ENCODE peak calls at places on chromosomes 12 and 14, in four cellular contexts. One of them, this sample, is unnamed. For H3K27me3, the result is how much of the 10 kb centered on the place peaks cover.

GRCh38 chr14:99452968-99453367 is 27.7 kb downstream of the SETD3 start:
- DNase-seq in HCT116: no peak
- DNase-seq in testis: no peak
- DNase-seq in stomach: no peak
- DNase-seq in this sample: no peak

GRCh38 chr12:111446044-111446581 is 40.4 kb downstream of the SH2B3 start:
- DNase-seq in stomach: peak
- DNase-seq in testis: no peak
- DNase-seq in HCT116: no peak
- DNase-seq in this sample: peak

GRCh38 chr12:118346895-118347294 is 25.8 kb downstream of the TAOK3 start:
- DNase-seq in HCT116: no peak
- DNase-seq in testis: no peak
- DNase-seq in stomach: no peak
- DNase-seq in this sample: peak

GRCh38 chr14:105899657-105900397 is 373.4 kb downstream of the TMEM121 start:
- DNase-seq in testis: no peak
- DNase-seq in HCT116: no peak
- DNase-seq in stomach: no peak
- DNase-seq in this sample: no peak

GRCh38 chr14:73878436-73878835 is 8.2 kb upstream of the ZNF410 start:
- DNase-seq in stomach: no peak
- DNase-seq in HCT116: no peak
- DNase-seq in testis: no peak
- DNase-seq in this sample: no peak

GRCh38 chr12:45509621-45510020 is 219.9 kb upstream of the ARID2 start:
- DNase-seq in testis: no peak
- DNase-seq in HCT116: no peak
- DNase-seq in stomach: no peak
- DNase-seq in this sample: no peak

GRCh38 chr12:32312049-32312670 is 87.2 kb upstream of the FGD4 start:
- DNase-seq in stomach: no peak
- DNase-seq in HCT116: peak
- DNase-seq in testis: no peak
- DNase-seq in this sample: no peak

GRCh38 chr14:100093322-100093721 is 28.1 kb downstream of the EVL start:
- DNase-seq in testis: no peak
- DNase-seq in HCT116: no peak
- DNase-seq in stomach: no peak
- DNase-seq in this sample: no peak

GRCh38 chr12:3047961-3048360 is 29.2 kb upstream of the TSPAN9 start:
- DNase-seq in testis: no peak
- DNase-seq in stomach: no peak
- DNase-seq in HCT116: no peak
- DNase-seq in this sample: no peak

GRCh38 chr14:104776961-104777807 is 18.4 kb downstream of the AKT1 start:
- DNase-seq in testis: no peak
- DNase-seq in stomach: no peak
- DNase-seq in HCT116: no peak
- DNase-seq in this sample: no peak

GRCh38 chr12:6460751-6461371 is 9.0 kb downstream of the TAPBPL start:
- DNase-seq in HCT116: no peak
- DNase-seq in testis: no peak
- DNase-seq in stomach: no peak
- DNase-seq in this sample: no peak

GRCh38 chr12:52370906-52371608 is 3.8 kb upstream of the KRT85 start:
- DNase-seq in testis: peak
- DNase-seq in HCT116: no peak
- DNase-seq in stomach: no peak
- DNase-seq in this sample: peak

GRCh38 chr12:65123435-65124063 is 2.4 kb upstream of the WIF1 start:
- DNase-seq in stomach: no peak
- DNase-seq in testis: no peak
- DNase-seq in HCT116: no peak
- DNase-seq in this sample: no peak

GRCh38 chr14:68568907-68569545 is 223.8 kb downstream of the ZFP36L1 start:
- DNase-seq in stomach: no peak
- DNase-seq in testis: no peak
- DNase-seq in HCT116: no peak
- DNase-seq in this sample: no peak

GRCh38 chr12:53986686-53987180 is 1.8 kb downstream of the HOXC10 start:
- DNase-seq in testis: no peak
- DNase-seq in HCT116: no peak
- DNase-seq in stomach: no peak
- DNase-seq in this sample: no peak
- H3K4me3 ChIP-seq in testis: no peak
- H3K4me3 ChIP-seq in HCT116: no peak
- H3K4me3 ChIP-seq in stomach: no peak
- H3K4me3 ChIP-seq in this sample: no peak

DNA sequence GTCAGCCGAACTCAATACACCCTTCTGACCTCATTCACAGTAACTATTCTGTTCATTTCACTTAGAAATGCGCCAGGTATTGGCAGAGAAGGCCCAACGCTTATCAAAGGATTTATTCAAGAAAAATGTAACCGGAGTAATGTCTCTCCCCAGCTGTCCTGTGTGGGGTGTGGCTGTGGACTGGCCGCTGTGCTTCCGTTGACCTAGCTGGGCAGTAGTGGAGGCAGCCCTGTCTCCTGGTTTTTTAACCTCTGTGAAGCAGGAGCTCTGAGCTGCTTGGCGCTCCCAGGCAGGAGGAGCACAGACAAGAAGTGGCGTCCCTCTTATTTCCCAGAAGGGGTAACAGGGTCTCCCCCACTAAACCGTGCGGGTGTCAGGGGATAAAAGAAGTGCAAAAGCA is 85.2 kb downstream of the ESR2 start:
- DNase-seq in stomach: no peak
- DNase-seq in testis: no peak
- DNase-seq in HCT116: no peak
- DNase-seq in this sample: no peak
- H3K27me3 ChIP-seq in stomach: under half
- H3K27me3 ChIP-seq in testis: under half
- H3K27me3 ChIP-seq in HCT116: under half
- H3K27me3 ChIP-seq in this sample: under half

DNA sequence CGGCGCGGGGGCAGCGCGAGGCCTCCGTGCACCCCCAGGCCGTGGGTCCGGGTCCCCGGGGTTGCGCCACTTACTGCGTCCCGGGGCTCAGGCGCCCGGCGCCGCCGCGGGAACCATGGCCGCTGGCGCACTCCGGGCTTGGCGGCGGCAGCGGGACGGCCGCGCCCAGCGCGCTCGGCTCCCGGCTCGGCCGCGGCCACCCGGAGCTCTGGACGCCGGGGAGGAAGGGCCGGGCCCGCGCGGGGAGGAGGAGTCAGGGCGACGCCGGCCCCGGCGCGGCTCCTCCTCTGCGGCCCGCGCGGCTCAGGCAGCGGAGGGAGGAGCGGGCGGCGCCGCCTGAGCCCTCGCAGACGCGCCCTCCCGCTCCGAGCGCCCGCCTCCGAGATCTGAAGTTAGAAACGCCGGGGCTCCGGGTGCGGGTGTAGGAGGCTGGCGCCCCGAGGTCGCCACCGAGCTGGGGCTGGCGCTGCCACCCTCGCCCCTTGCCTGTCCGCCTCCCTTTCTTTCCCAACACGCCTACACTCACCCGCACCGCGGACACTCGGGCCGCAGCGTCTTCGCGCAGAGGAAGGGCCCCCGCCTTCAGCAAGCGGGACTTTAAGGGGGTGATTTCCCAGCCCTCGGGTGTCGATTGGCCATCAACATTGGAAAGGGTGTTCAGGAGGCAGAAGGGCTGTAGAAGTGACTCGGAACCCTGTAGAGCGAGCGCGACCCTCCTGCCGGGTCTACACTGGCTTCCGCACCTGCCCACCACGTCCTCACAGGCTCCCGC is at the start of gene NIN:
- DNase-seq in stomach: peak
- DNase-seq in HCT116: no peak
- DNase-seq in testis: peak
- DNase-seq in this sample: peak
- TF ChIP-seq POLR2A in stomach: no peak
- TF ChIP-seq POLR2A in HCT116: no peak
- TF ChIP-seq POLR2A in testis: no peak
- TF ChIP-seq POLR2A in this sample: no peak

DNA sequence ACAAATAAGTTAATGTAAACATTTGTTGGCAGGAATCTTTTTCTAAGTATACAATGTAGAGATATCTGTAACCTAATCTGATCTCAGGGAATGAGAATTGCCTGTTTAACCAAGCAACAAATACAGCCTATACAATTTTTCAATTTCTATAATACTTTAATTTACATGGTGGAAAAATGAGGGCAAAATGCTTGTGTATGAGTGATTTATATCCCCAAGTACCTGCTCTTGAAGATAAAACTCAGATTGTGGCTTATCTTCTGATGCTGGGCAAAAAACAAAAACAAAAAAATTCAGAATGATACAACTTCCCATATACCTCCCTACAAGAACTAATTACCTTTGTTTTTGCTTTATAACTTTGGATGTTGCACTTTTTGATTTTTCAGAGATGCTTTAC is 2.2 kb downstream of the CNOT2 start:
- DNase-seq in HCT116: no peak
- DNase-seq in testis: no peak
- DNase-seq in stomach: no peak
- DNase-seq in this sample: no peak
- H3K4me3 ChIP-seq in HCT116: no peak
- H3K4me3 ChIP-seq in testis: no peak
- H3K4me3 ChIP-seq in stomach: no peak
- H3K4me3 ChIP-seq in this sample: no peak

GRCh38 chr14:72183631-72184030 is 251.4 kb downstream of the RGS6 start:
- DNase-seq in stomach: no peak
- DNase-seq in HCT116: no peak
- DNase-seq in testis: no peak
- DNase-seq in this sample: no peak
- H3K27me3 ChIP-seq in stomach: under half
- H3K27me3 ChIP-seq in HCT116: under half
- H3K27me3 ChIP-seq in testis: under half
- H3K27me3 ChIP-seq in this sample: under half

GRCh38 chr14:103522649-103523582 is at the start of gene CKB:
- DNase-seq in HCT116: no peak
- DNase-seq in stomach: peak
- DNase-seq in testis: peak
- DNase-seq in this sample: peak
- TF ChIP-seq POLR2A in HCT116: peak
- TF ChIP-seq POLR2A in stomach: no peak
- TF ChIP-seq POLR2A in testis: no peak
- TF ChIP-seq POLR2A in this sample: peak

DNA sequence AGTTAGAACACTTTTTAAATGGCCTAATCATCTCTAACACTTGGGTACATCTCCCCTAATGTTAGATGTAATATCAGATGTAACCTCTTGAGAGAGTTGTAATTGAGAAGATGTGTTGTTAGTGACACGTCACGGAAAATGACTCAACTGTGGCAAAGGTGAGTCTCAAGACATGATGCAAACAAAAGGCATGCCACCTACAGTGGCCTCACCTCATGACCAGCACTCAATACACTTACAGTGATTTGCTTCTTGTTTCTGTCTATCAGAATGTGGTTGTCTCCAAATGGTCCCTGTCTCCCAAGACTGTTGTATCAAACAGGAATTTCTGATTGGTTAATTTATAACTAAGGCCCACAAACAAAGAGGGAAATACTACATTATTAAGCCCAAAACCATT is 91.2 kb downstream of the SLC25A21 start:
- DNase-seq in HCT116: peak
- DNase-seq in stomach: no peak
- DNase-seq in testis: no peak
- DNase-seq in this sample: no peak
- H3K4me3 ChIP-seq in HCT116: no peak
- H3K4me3 ChIP-seq in stomach: no peak
- H3K4me3 ChIP-seq in testis: no peak
- H3K4me3 ChIP-seq in this sample: no peak

DNA sequence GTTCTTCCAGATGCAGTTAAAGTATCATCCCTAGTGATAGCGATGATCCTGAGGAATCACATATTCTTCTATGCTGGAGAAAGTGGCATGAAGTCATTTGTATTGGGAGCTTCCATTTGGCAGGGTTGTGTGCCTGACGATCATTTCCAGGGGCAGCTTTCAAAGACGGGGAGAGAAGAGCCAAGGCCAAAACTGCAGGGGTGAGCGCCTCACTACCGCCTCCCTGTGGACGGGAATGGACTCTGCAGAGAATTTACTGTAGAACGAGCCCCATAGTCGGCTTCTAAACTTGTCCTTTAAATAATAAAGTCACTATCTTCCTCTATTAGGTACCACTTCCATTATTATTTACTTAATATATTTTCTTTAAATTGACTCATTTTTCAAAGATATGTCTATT is 555.9 kb upstream of the TMEM132C start:
- DNase-seq in HCT116: no peak
- DNase-seq in testis: peak
- DNase-seq in stomach: no peak
- DNase-seq in this sample: no peak
- H3K27me3 ChIP-seq in HCT116: under half
- H3K27me3 ChIP-seq in testis: under half
- H3K27me3 ChIP-seq in stomach: under half
- H3K27me3 ChIP-seq in this sample: under half

GRCh38 chr12:47079894-47080724 is at the start of gene AMIGO2:
- DNase-seq in stomach: peak
- DNase-seq in HCT116: no peak
- DNase-seq in testis: peak
- DNase-seq in this sample: peak

GRCh38 chr12:47078086-47078395 is 1.4 kb upstream of the PCED1B start:
- DNase-seq in HCT116: no peak
- DNase-seq in stomach: no peak
- DNase-seq in testis: no peak
- DNase-seq in this sample: no peak

GRCh38 chr12:47079365-47079893 is at the start of gene PCED1B:
- DNase-seq in testis: peak
- DNase-seq in stomach: peak
- DNase-seq in HCT116: no peak
- DNase-seq in this sample: peak

GRCh38 chr12:47077206-47078085 is 2.0 kb upstream of the PCED1B start:
- DNase-seq in stomach: no peak
- DNase-seq in testis: no peak
- DNase-seq in HCT116: no peak
- DNase-seq in this sample: no peak

DNA sequence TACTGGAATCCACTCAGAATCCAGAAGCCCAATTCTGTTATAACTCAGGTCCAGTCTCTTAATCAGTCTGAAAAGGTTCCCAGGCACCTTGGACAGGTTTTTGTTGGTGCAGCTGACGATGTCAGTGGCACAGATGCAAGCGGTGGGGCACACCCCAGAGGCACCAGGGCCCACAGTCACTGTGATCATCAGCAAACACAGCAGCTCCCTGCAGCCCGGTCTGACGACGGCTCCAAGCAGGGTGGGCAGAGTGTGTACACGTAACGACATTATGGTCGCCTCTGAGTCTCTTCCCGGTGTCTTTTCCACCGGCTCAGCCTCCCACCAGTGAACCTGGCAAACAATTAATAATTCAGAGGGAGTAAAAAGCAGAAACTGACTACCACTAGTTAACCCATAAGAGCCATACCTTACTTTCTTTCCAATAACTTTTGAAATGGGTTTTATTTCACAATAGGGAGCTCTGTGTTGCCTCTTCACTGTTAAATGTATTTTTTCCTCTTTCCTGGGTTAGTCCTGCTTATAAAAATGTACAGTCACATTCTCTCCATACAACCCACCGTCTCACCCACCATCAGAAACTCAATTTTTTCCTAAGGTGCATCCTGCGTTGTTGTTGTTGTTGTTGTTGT is 572 bp upstream of the PCED1B start:
- DNase-seq in testis: peak
- DNase-seq in HCT116: no peak
- DNase-seq in stomach: no peak
- DNase-seq in this sample: peak
- TF ChIP-seq POLR2A in testis: no peak
- TF ChIP-seq POLR2A in HCT116: no peak
- TF ChIP-seq POLR2A in stomach: no peak
- TF ChIP-seq POLR2A in this sample: no peak

This sample was measured in thyroid gland.